ENCODE peak calls at places on chromosomes 6 and 20, in four cellular contexts. One of them, this sample, is unnamed.

GRCh38 chr20:32635764-32636163 is 38.0 kb downstream of the C20orf203 start:
- DNase-seq in activated naive CD8-positive, alpha-beta T cell treated with anti-CD3 and anti-CD28 coated beads, Interleukin-2, amount 50 U/mL, for 16 hours: no peak
- DNase-seq in CD4-positive, alpha-beta memory T cell: no peak
- DNase-seq in CD4-positive, alpha-beta T cell: no peak
- DNase-seq in this sample: no peak

GRCh38 chr20:10557685-10558084 is 116.1 kb downstream of the JAG1 start:
- DNase-seq in CD4-positive, alpha-beta memory T cell: no peak
- DNase-seq in CD4-positive, alpha-beta T cell: no peak
- DNase-seq in activated naive CD8-positive, alpha-beta T cell treated with anti-CD3 and anti-CD28 coated beads, Interleukin-2, amount 50 U/mL, for 16 hours: no peak
- DNase-seq in this sample: no peak

GRCh38 chr6:16007146-16007545 is 121.7 kb upstream of the MYLIP start:
- DNase-seq in CD4-positive, alpha-beta T cell: no peak
- DNase-seq in activated naive CD8-positive, alpha-beta T cell treated with anti-CD3 and anti-CD28 coated beads, Interleukin-2, amount 50 U/mL, for 16 hours: no peak
- DNase-seq in CD4-positive, alpha-beta memory T cell: no peak
- DNase-seq in this sample: no peak

GRCh38 chr6:152070556-152070955 is 263.1 kb downstream of the ESR1 start:
- DNase-seq in activated naive CD8-positive, alpha-beta T cell treated with anti-CD3 and anti-CD28 coated beads, Interleukin-2, amount 50 U/mL, for 16 hours: no peak
- DNase-seq in CD4-positive, alpha-beta memory T cell: no peak
- DNase-seq in CD4-positive, alpha-beta T cell: no peak
- DNase-seq in this sample: no peak

GRCh38 chr6:73309784-73310502 is 44.1 kb downstream of the DPPA5 start:
- DNase-seq in CD4-positive, alpha-beta T cell: peak
- DNase-seq in CD4-positive, alpha-beta memory T cell: peak
- DNase-seq in activated naive CD8-positive, alpha-beta T cell treated with anti-CD3 and anti-CD28 coated beads, Interleukin-2, amount 50 U/mL, for 16 hours: no peak
- DNase-seq in this sample: peak

GRCh38 chr6:104229057-104229456 is 630.7 kb downstream of the HACE1 start:
- DNase-seq in CD4-positive, alpha-beta memory T cell: no peak
- DNase-seq in CD4-positive, alpha-beta T cell: no peak
- DNase-seq in activated naive CD8-positive, alpha-beta T cell treated with anti-CD3 and anti-CD28 coated beads, Interleukin-2, amount 50 U/mL, for 16 hours: no peak
- DNase-seq in this sample: no peak

GRCh38 chr20:43863330-43863729 is 51.3 kb upstream of the TOX2 start:
- DNase-seq in activated naive CD8-positive, alpha-beta T cell treated with anti-CD3 and anti-CD28 coated beads, Interleukin-2, amount 50 U/mL, for 16 hours: no peak
- DNase-seq in CD4-positive, alpha-beta memory T cell: no peak
- DNase-seq in CD4-positive, alpha-beta T cell: no peak
- DNase-seq in this sample: no peak

GRCh38 chr20:19832875-19833274 is 74.8 kb downstream of the RIN2 start:
- DNase-seq in CD4-positive, alpha-beta memory T cell: no peak
- DNase-seq in activated naive CD8-positive, alpha-beta T cell treated with anti-CD3 and anti-CD28 coated beads, Interleukin-2, amount 50 U/mL, for 16 hours: no peak
- DNase-seq in CD4-positive, alpha-beta T cell: no peak
- DNase-seq in this sample: no peak

GRCh38 chr6:95593025-95593424 is 15.7 kb downstream of the MANEA start:
- DNase-seq in CD4-positive, alpha-beta memory T cell: no peak
- DNase-seq in activated naive CD8-positive, alpha-beta T cell treated with anti-CD3 and anti-CD28 coated beads, Interleukin-2, amount 50 U/mL, for 16 hours: no peak
- DNase-seq in CD4-positive, alpha-beta T cell: no peak
- DNase-seq in this sample: no peak

GRCh38 chr6:116190550-116190949 is 63.3 kb downstream of the TSPYL4 start:
- DNase-seq in activated naive CD8-positive, alpha-beta T cell treated with anti-CD3 and anti-CD28 coated beads, Interleukin-2, amount 50 U/mL, for 16 hours: no peak
- DNase-seq in CD4-positive, alpha-beta T cell: no peak
- DNase-seq in CD4-positive, alpha-beta memory T cell: no peak
- DNase-seq in this sample: no peak

GRCh38 chr6:89582669-89583325 is 55.8 kb downstream of the LYRM2 start:
- DNase-seq in CD4-positive, alpha-beta T cell: no peak
- DNase-seq in activated naive CD8-positive, alpha-beta T cell treated with anti-CD3 and anti-CD28 coated beads, Interleukin-2, amount 50 U/mL, for 16 hours: no peak
- DNase-seq in CD4-positive, alpha-beta memory T cell: no peak
- DNase-seq in this sample: no peak

GRCh38 chr20:34491226-34491931 is 24.8 kb upstream of the DYNLRB1 start:
- DNase-seq in CD4-positive, alpha-beta memory T cell: no peak
- DNase-seq in CD4-positive, alpha-beta T cell: no peak
- DNase-seq in activated naive CD8-positive, alpha-beta T cell treated with anti-CD3 and anti-CD28 coated beads, Interleukin-2, amount 50 U/mL, for 16 hours: no peak
- DNase-seq in this sample: no peak

GRCh38 chr6:75532521-75532920 is 38.9 kb upstream of the FILIP1 start:
- DNase-seq in activated naive CD8-positive, alpha-beta T cell treated with anti-CD3 and anti-CD28 coated beads, Interleukin-2, amount 50 U/mL, for 16 hours: no peak
- DNase-seq in CD4-positive, alpha-beta T cell: no peak
- DNase-seq in CD4-positive, alpha-beta memory T cell: no peak
- DNase-seq in this sample: no peak

GRCh38 chr6:157434349-157435016 is 53.5 kb downstream of the ZDHHC14 start:
- DNase-seq in CD4-positive, alpha-beta T cell: no peak
- DNase-seq in activated naive CD8-positive, alpha-beta T cell treated with anti-CD3 and anti-CD28 coated beads, Interleukin-2, amount 50 U/mL, for 16 hours: no peak
- DNase-seq in CD4-positive, alpha-beta memory T cell: no peak
- DNase-seq in this sample: no peak

GRCh38 chr6:124149646-124150045 is 346.0 kb downstream of the NKAIN2 start:
- DNase-seq in CD4-positive, alpha-beta T cell: no peak
- DNase-seq in CD4-positive, alpha-beta memory T cell: no peak
- DNase-seq in activated naive CD8-positive, alpha-beta T cell treated with anti-CD3 and anti-CD28 coated beads, Interleukin-2, amount 50 U/mL, for 16 hours: no peak
- DNase-seq in this sample: no peak

GRCh38 chr6:2823104-2823850 is 18.4 kb downstream of the SERPINB1 start:
- DNase-seq in CD4-positive, alpha-beta T cell: no peak
- DNase-seq in CD4-positive, alpha-beta memory T cell: no peak
- DNase-seq in activated naive CD8-positive, alpha-beta T cell treated with anti-CD3 and anti-CD28 coated beads, Interleukin-2, amount 50 U/mL, for 16 hours: no peak
- DNase-seq in this sample: no peak

GRCh38 chr20:8309638-8310037 is 177.6 kb downstream of the PLCB1 start:
- DNase-seq in CD4-positive, alpha-beta memory T cell: no peak
- DNase-seq in activated naive CD8-positive, alpha-beta T cell treated with anti-CD3 and anti-CD28 coated beads, Interleukin-2, amount 50 U/mL, for 16 hours: no peak
- DNase-seq in CD4-positive, alpha-beta T cell: no peak
- DNase-seq in this sample: no peak

GRCh38 chr20:59839372-59839771 is 94.1 kb downstream of the SYCP2 start:
- DNase-seq in CD4-positive, alpha-beta memory T cell: no peak
- DNase-seq in activated naive CD8-positive, alpha-beta T cell treated with anti-CD3 and anti-CD28 coated beads, Interleukin-2, amount 50 U/mL, for 16 hours: no peak
- DNase-seq in CD4-positive, alpha-beta T cell: no peak
- DNase-seq in this sample: no peak

GRCh38 chr20:43921227-43921780 is 6.7 kb downstream of the TOX2 start:
- DNase-seq in CD4-positive, alpha-beta T cell: no peak
- DNase-seq in activated naive CD8-positive, alpha-beta T cell treated with anti-CD3 and anti-CD28 coated beads, Interleukin-2, amount 50 U/mL, for 16 hours: no peak
- DNase-seq in CD4-positive, alpha-beta memory T cell: no peak
- DNase-seq in this sample: no peak

GRCh38 chr20:53805895-53806384 is 212.3 kb upstream of the ZNF217 start:
- DNase-seq in CD4-positive, alpha-beta T cell: no peak
- DNase-seq in activated naive CD8-positive, alpha-beta T cell treated with anti-CD3 and anti-CD28 coated beads, Interleukin-2, amount 50 U/mL, for 16 hours: no peak
- DNase-seq in CD4-positive, alpha-beta memory T cell: no peak
- DNase-seq in this sample: no peak

GRCh38 chr6:111586554-111586953 is 19.1 kb downstream of the TRAF3IP2 start:
- DNase-seq in CD4-positive, alpha-beta T cell: no peak
- DNase-seq in activated naive CD8-positive, alpha-beta T cell treated with anti-CD3 and anti-CD28 coated beads, Interleukin-2, amount 50 U/mL, for 16 hours: no peak
- DNase-seq in CD4-positive, alpha-beta memory T cell: no peak
- DNase-seq in this sample: no peak

GRCh38 chr6:33392168-33392947 is 735 bp downstream of the KIFC1 start:
- DNase-seq in activated naive CD8-positive, alpha-beta T cell treated with anti-CD3 and anti-CD28 coated beads, Interleukin-2, amount 50 U/mL, for 16 hours: no peak
- DNase-seq in CD4-positive, alpha-beta T cell: no peak
- DNase-seq in CD4-positive, alpha-beta memory T cell: no peak
- DNase-seq in this sample: no peak

GRCh38 chr6:36224918-36225461 is 28.4 kb downstream of the BRPF3 start:
- DNase-seq in CD4-positive, alpha-beta memory T cell: no peak
- DNase-seq in CD4-positive, alpha-beta T cell: no peak
- DNase-seq in activated naive CD8-positive, alpha-beta T cell treated with anti-CD3 and anti-CD28 coated beads, Interleukin-2, amount 50 U/mL, for 16 hours: no peak
- DNase-seq in this sample: no peak